ENCODE peak calls at places on chromosomes 3 and 15, in four cellular contexts. One of them, this sample, is unnamed.

GRCh38 chr15:34304613-34305012 is 33.0 kb downstream of the SLC12A6 start:
- DNase-seq in endothelial cell of umbilical vein: peak; percentile 46
- DNase-seq in tibial artery: no peak
- DNase-seq in OCI-LY7: no peak
- DNase-seq in this sample: no peak

GRCh38 chr3:158765518-158766205 is 33.4 kb upstream of the RARRES1 start:
- DNase-seq in endothelial cell of umbilical vein: no peak
- DNase-seq in tibial artery: no peak
- DNase-seq in OCI-LY7: no peak
- DNase-seq in this sample: no peak

GRCh38 chr3:192372627-192373026 is 354.7 kb downstream of the FGF12 start:
- DNase-seq in endothelial cell of umbilical vein: no peak
- DNase-seq in tibial artery: no peak
- DNase-seq in OCI-LY7: no peak
- DNase-seq in this sample: no peak

GRCh38 chr3:145952541-145952940 is 208.4 kb downstream of the PLOD2 start:
- DNase-seq in endothelial cell of umbilical vein: peak; percentile 30
- DNase-seq in tibial artery: no peak
- DNase-seq in OCI-LY7: no peak
- DNase-seq in this sample: no peak

GRCh38 chr3:170560717-170561382 is 25.0 kb downstream of the SLC7A14 start:
- DNase-seq in endothelial cell of umbilical vein: no peak
- DNase-seq in tibial artery: no peak
- DNase-seq in OCI-LY7: no peak
- DNase-seq in this sample: no peak

GRCh38 chr3:171654809-171655208 is 155.5 kb downstream of the PLD1 start:
- DNase-seq in endothelial cell of umbilical vein: peak; percentile 78
- DNase-seq in tibial artery: peak; percentile 88
- DNase-seq in OCI-LY7: no peak
- DNase-seq in this sample: no peak

GRCh38 chr3:146375214-146375613 is 94.1 kb downstream of the PLSCR2 start:
- DNase-seq in endothelial cell of umbilical vein: no peak
- DNase-seq in tibial artery: no peak
- DNase-seq in OCI-LY7: no peak
- DNase-seq in this sample: no peak

GRCh38 chr15:84886211-84886983 is 1.9 kb downstream of the SLC28A1 start:
- DNase-seq in endothelial cell of umbilical vein: no peak
- DNase-seq in tibial artery: no peak
- DNase-seq in OCI-LY7: no peak
- DNase-seq in this sample: peak; percentile 91

GRCh38 chr3:3129579-3129978 is 2.8 kb downstream of the TRNT1 start:
- DNase-seq in endothelial cell of umbilical vein: no peak
- DNase-seq in tibial artery: no peak
- DNase-seq in OCI-LY7: no peak
- DNase-seq in this sample: no peak

GRCh38 chr15:78312551-78312950 is 13.1 kb upstream of the SKIC8 start:
- DNase-seq in endothelial cell of umbilical vein: no peak
- DNase-seq in tibial artery: peak; percentile 32
- DNase-seq in OCI-LY7: no peak
- DNase-seq in this sample: no peak

GRCh38 chr3:52194541-52195296 is 3.2 kb upstream of the ALAS1 start:
- DNase-seq in endothelial cell of umbilical vein: no peak
- DNase-seq in tibial artery: no peak
- DNase-seq in OCI-LY7: no peak
- DNase-seq in this sample: no peak

GRCh38 chr3:52809149-52809548 is 14.6 kb downstream of the ITIH3 start:
- DNase-seq in endothelial cell of umbilical vein: no peak
- DNase-seq in tibial artery: no peak
- DNase-seq in OCI-LY7: no peak
- DNase-seq in this sample: no peak

GRCh38 chr3:5019411-5020261 is 40.4 kb downstream of the BHLHE40 start:
- DNase-seq in endothelial cell of umbilical vein: no peak
- DNase-seq in tibial artery: peak; percentile 65
- DNase-seq in OCI-LY7: no peak
- DNase-seq in this sample: peak; percentile 48

GRCh38 chr15:23690015-23690414 is 2.9 kb upstream of the NDN start:
- DNase-seq in endothelial cell of umbilical vein: no peak
- DNase-seq in tibial artery: no peak
- DNase-seq in OCI-LY7: no peak
- DNase-seq in this sample: no peak

GRCh38 chr3:37970802-37971201 is 19.8 kb upstream of the VILL start:
- DNase-seq in endothelial cell of umbilical vein: no peak
- DNase-seq in tibial artery: peak; percentile 64
- DNase-seq in OCI-LY7: no peak
- DNase-seq in this sample: no peak

GRCh38 chr3:12588674-12589054 is 31.8 kb downstream of the MKRN2 start:
- DNase-seq in endothelial cell of umbilical vein: no peak
- DNase-seq in tibial artery: no peak
- DNase-seq in OCI-LY7: no peak
- DNase-seq in this sample: no peak

GRCh38 chr3:176510097-176510496 is 687.2 kb downstream of the TBL1XR1 start:
- DNase-seq in endothelial cell of umbilical vein: no peak
- DNase-seq in tibial artery: no peak
- DNase-seq in OCI-LY7: no peak
- DNase-seq in this sample: no peak
- H3K9me3 ChIP-seq in endothelial cell of umbilical vein: no peaks in the 10 kb centered on the region
- H3K9me3 ChIP-seq in tibial artery: no peaks in the 10 kb centered on the region
- H3K9me3 ChIP-seq in OCI-LY7: peaks cover 14% of the 10 kb centered on the region
- H3K9me3 ChIP-seq in this sample: peaks cover 7% of the 10 kb centered on the region

DNA sequence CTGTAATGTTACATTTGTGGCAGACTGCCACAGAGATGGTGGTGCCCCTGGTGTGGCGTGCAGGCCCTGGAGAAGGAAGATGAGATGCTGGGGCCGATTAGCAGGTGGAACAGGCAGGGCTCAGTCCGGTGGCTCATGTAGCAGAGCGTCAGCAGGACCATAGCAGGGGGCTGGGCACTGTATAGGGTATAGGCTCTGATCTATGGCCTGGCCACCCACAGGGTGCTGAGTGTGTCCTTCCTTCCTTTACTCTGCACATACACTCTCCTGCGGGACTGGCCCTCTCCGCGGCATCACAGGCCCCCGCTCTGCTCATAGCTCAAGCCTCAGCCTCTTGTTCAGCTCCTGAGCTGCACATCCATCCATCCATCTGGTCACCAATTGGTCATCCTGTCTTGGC is 143.6 kb downstream of the OPA1 start:
- DNase-seq in endothelial cell of umbilical vein: no peak
- DNase-seq in tibial artery: no peak
- DNase-seq in OCI-LY7: no peak
- DNase-seq in this sample: no peak
- H3K4me1 ChIP-seq in endothelial cell of umbilical vein: no peaks in the 10 kb centered on the region
- H3K4me1 ChIP-seq in tibial artery: no peaks in the 10 kb centered on the region
- H3K4me1 ChIP-seq in OCI-LY7: peaks cover under 1% of the 10 kb centered on the region
- H3K4me1 ChIP-seq in this sample: no peaks in the 10 kb centered on the region

GRCh38 chr15:74423443-74424257 is 10.1 kb downstream of the SEMA7A start:
- DNase-seq in endothelial cell of umbilical vein: no peak
- DNase-seq in tibial artery: no peak
- DNase-seq in OCI-LY7: no peak
- DNase-seq in this sample: no peak
- H3K27ac ChIP-seq in endothelial cell of umbilical vein: no peak overlapping the region
- H3K27ac ChIP-seq in tibial artery: no peak overlapping the region
- H3K27ac ChIP-seq in OCI-LY7: no peak overlapping the region
- H3K27ac ChIP-seq in this sample: no peak overlapping the region

DNA sequence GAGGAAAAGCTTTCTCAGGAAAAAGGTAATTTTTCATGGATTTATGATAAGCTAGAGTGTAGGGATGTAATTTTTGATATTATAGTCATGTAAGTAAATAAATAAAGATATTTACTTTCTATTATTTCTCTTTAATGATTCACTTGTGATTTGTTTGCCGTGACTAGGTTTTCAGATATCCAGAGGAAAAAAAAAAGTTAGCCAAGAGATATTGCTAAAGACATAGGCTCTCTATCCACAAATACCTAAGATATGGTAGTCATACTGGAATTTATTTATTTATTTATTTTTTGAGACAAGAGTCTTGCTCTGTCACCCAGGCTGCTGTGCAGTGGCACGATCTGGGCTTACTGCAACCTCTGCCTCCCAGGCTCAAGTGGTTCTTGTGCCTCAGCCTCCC is 59.9 kb downstream of the AP4E1 start:
- DNase-seq in endothelial cell of umbilical vein: no peak
- DNase-seq in tibial artery: no peak
- DNase-seq in OCI-LY7: no peak
- DNase-seq in this sample: no peak
- H3K9me3 ChIP-seq in endothelial cell of umbilical vein: no peaks in the 10 kb centered on the region
- H3K9me3 ChIP-seq in tibial artery: no peaks in the 10 kb centered on the region
- H3K9me3 ChIP-seq in OCI-LY7: peaks cover 24% of the 10 kb centered on the region
- H3K9me3 ChIP-seq in this sample: peaks cover 2% of the 10 kb centered on the region

DNA sequence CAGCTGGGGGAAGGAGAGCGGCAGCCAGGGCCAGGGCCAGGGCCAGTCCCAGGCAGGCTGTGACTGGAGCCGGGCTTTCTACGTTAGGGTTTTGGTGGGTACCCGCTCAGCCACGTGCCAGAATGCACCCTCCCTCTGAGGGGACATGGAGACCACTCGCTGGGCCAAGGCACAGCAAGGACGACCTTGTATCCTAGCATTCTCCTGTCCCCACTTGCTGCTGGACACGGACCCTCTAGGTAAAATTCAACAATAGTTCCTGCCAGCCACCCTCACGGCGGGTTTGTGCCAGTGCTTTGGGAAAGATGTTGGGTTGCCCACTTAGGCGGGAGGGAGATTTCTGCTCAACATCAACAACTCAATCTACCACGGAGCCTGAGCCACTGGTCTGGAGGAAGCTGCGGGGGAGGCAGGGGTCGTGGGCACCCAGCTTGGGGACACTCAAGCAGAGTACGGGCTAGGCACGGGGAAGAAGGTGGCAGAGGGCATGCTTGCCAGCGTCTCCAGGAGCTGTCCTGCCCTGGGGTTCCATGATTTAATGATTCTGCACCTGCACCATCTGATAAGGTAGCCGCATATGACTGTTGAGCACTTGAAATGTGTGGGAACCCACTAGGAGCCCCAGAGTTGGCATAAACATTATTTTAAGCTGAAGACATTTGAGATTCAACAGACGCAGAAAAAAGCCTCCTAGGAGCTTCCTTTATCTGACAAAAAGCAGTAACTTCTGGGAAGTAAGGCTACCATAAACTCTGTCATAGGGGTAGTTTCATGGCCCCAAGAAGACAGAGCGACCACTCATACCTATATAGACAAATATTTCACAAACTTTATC is 22.5 kb upstream of the C15orf39 start:
- DNase-seq in endothelial cell of umbilical vein: no peak
- DNase-seq in tibial artery: no peak
- DNase-seq in OCI-LY7: no peak
- DNase-seq in this sample: no peak
- H3K4me1 ChIP-seq in endothelial cell of umbilical vein: peaks cover 2% of the 10 kb centered on the region
- H3K4me1 ChIP-seq in tibial artery: peaks cover 54% of the 10 kb centered on the region
- H3K4me1 ChIP-seq in OCI-LY7: no peaks in the 10 kb centered on the region
- H3K4me1 ChIP-seq in this sample: peaks cover 14% of the 10 kb centered on the region

This sample was measured in small intestine.